ENCODE peak calls at places on chromosome 11, in seven cellular contexts. One of them, this sample, is unnamed.

GRCh38 chr11:10666976-10667892 is 26.3 kb downstream of the IRAG1 start:
- DNase-seq in mesenteric fat pad: no peak
- DNase-seq in T47D: no peak
- DNase-seq in HS-5: no peak
- DNase-seq in progenitor cell of endocrine pancreas: no peak
- DNase-seq in endodermal cell: no peak
- DNase-seq in stimulated activated CD8-positive, alpha-beta memory T cell treated with anti-CD3 and anti-CD28 coated beads, Interleukin-15, amount 100 ng/mL, for 24 hours: no peak
- DNase-seq in this sample: no peak

GRCh38 chr11:132718711-132719641 is 813.3 kb downstream of the OPCML start:
- DNase-seq in stimulated activated CD8-positive, alpha-beta memory T cell treated with anti-CD3 and anti-CD28 coated beads, Interleukin-15, amount 100 ng/mL, for 24 hours: no peak
- DNase-seq in progenitor cell of endocrine pancreas: no peak
- DNase-seq in HS-5: no peak
- DNase-seq in T47D: no peak
- DNase-seq in endodermal cell: peak; percentile 69
- DNase-seq in mesenteric fat pad: no peak
- DNase-seq in this sample: no peak

GRCh38 chr11:95803973-95804372 is 13.7 kb downstream of the CEP57 start:
- DNase-seq in mesenteric fat pad: no peak
- DNase-seq in stimulated activated CD8-positive, alpha-beta memory T cell treated with anti-CD3 and anti-CD28 coated beads, Interleukin-15, amount 100 ng/mL, for 24 hours: no peak
- DNase-seq in HS-5: no peak
- DNase-seq in endodermal cell: no peak
- DNase-seq in T47D: no peak
- DNase-seq in progenitor cell of endocrine pancreas: no peak
- DNase-seq in this sample: no peak

GRCh38 chr11:65056999-65057398 is 1.4 kb downstream of the NAALADL1 start:
- DNase-seq in endodermal cell: no peak
- DNase-seq in T47D: no peak
- DNase-seq in progenitor cell of endocrine pancreas: no peak
- DNase-seq in HS-5: no peak
- DNase-seq in stimulated activated CD8-positive, alpha-beta memory T cell treated with anti-CD3 and anti-CD28 coated beads, Interleukin-15, amount 100 ng/mL, for 24 hours: no peak
- DNase-seq in mesenteric fat pad: no peak
- DNase-seq in this sample: no peak

GRCh38 chr11:105132716-105133511 is 6.7 kb downstream of the CARD18 start:
- DNase-seq in stimulated activated CD8-positive, alpha-beta memory T cell treated with anti-CD3 and anti-CD28 coated beads, Interleukin-15, amount 100 ng/mL, for 24 hours: no peak
- DNase-seq in mesenteric fat pad: no peak
- DNase-seq in progenitor cell of endocrine pancreas: no peak
- DNase-seq in HS-5: peak; percentile 61
- DNase-seq in endodermal cell: no peak
- DNase-seq in T47D: no peak
- DNase-seq in this sample: no peak

GRCh38 chr11:71500601-71501021 is 26.5 kb upstream of the KRTAP5-7 start:
- DNase-seq in endodermal cell: no peak
- DNase-seq in progenitor cell of endocrine pancreas: no peak
- DNase-seq in HS-5: no peak
- DNase-seq in T47D: no peak
- DNase-seq in stimulated activated CD8-positive, alpha-beta memory T cell treated with anti-CD3 and anti-CD28 coated beads, Interleukin-15, amount 100 ng/mL, for 24 hours: no peak
- DNase-seq in mesenteric fat pad: peak; percentile 86
- DNase-seq in this sample: no peak

GRCh38 chr11:133832096-133833081 is 12.9 kb downstream of the SPATA19 start:
- DNase-seq in HS-5: no peak
- DNase-seq in mesenteric fat pad: peak; percentile 83
- DNase-seq in stimulated activated CD8-positive, alpha-beta memory T cell treated with anti-CD3 and anti-CD28 coated beads, Interleukin-15, amount 100 ng/mL, for 24 hours: no peak
- DNase-seq in endodermal cell: peak; percentile 46
- DNase-seq in progenitor cell of endocrine pancreas: no peak
- DNase-seq in T47D: no peak
- DNase-seq in this sample: no peak

GRCh38 chr11:9663699-9664275 is at the start of gene SWAP70:
- DNase-seq in stimulated activated CD8-positive, alpha-beta memory T cell treated with anti-CD3 and anti-CD28 coated beads, Interleukin-15, amount 100 ng/mL, for 24 hours: peak; percentile 57
- DNase-seq in HS-5: peak; percentile 73
- DNase-seq in endodermal cell: peak; percentile 99
- DNase-seq in T47D: peak; percentile 83
- DNase-seq in mesenteric fat pad: peak; percentile 98
- DNase-seq in progenitor cell of endocrine pancreas: peak; percentile 95
- DNase-seq in this sample: peak; percentile 31

GRCh38 chr11:92735039-92735438 is 234.4 kb upstream of the MTNR1B start:
- DNase-seq in endodermal cell: no peak
- DNase-seq in stimulated activated CD8-positive, alpha-beta memory T cell treated with anti-CD3 and anti-CD28 coated beads, Interleukin-15, amount 100 ng/mL, for 24 hours: no peak
- DNase-seq in T47D: no peak
- DNase-seq in mesenteric fat pad: no peak
- DNase-seq in progenitor cell of endocrine pancreas: no peak
- DNase-seq in HS-5: no peak
- DNase-seq in this sample: no peak

This sample was measured in LNCaP clone FGC.